ENCODE peak calls at places on chromosomes 13 and 19, in eight cellular contexts. O is left ventricle myocardium inferior; A is lower lobe of right lung; I is fibroblast of lung; F is CD4-positive, alpha-beta T cell; G is cardiac muscle cell; Y is NB4; Q is progenitor cell of endocrine pancreas. W is an unnamed sample.
A peak's percentile ranks its signal among the peaks of the same experiment; 100 is the strongest.

GRCh38 chr19:45045671-45046353 is 7.0 kb downstream of the CLASRP start:
- DNase-seq in O (no peak), A (no peak), I (no peak), F (no peak), G (peak; percentile 2), Y (no peak), Q (no peak), W (no peak)

GRCh38 chr13:112446347-112446861 is 70.2 kb downstream of the SPACA7 start:
- DNase-seq in O (no peak), A (no peak), I (no peak), F (no peak), G (no peak), Y (peak; percentile 16), Q (no peak), W (no peak)

GRCh38 chr19:5096536-5096935 is 127.6 kb downstream of the KDM4B start:
- DNase-seq in O (no peak), A (no peak), I (no peak), F (no peak), G (no peak), Y (peak; percentile 78), Q (no peak), W (no peak)

GRCh38 chr13:51629711-51630575 is 45.7 kb downstream of the WDFY2 start:
- DNase-seq in O (no peak), A (no peak), I (no peak), F (no peak), G (no peak), Y (no peak), Q (no peak), W (no peak)

GRCh38 chr13:30796132-30796832 is 60.9 kb downstream of the ALOX5AP start:
- DNase-seq in O (no peak), A (no peak), I (peak; percentile 80), F (no peak), G (no peak), Y (peak; percentile 61), Q (no peak), W (no peak)

GRCh38 chr13:109677206-109677605 is 109.2 kb downstream of the IRS2 start:
- DNase-seq in O (no peak), A (no peak), I (no peak), F (no peak), G (no peak), Y (no peak), Q (no peak), W (no peak)

GRCh38 chr13:44108345-44108858 is 228.7 kb downstream of the LACC1 start:
- DNase-seq in O (peak; percentile 32), A (no peak), I (no peak), F (no peak), G (no peak), Y (no peak), Q (no peak), W (no peak)

GRCh38 chr13:112601351-112601750 is 13.4 kb upstream of the TUBGCP3 start:
- DNase-seq in O (no peak), A (no peak), I (no peak), F (no peak), G (no peak), Y (no peak), Q (no peak), W (no peak)

GRCh38 chr19:28582807-28583206 is 630.1 kb downstream of the UQCRFS1 start:
- DNase-seq in O (no peak), A (no peak), I (no peak), F (no peak), G (no peak), Y (no peak), Q (no peak), W (no peak)

GRCh38 chr13:27600712-27601111 is 19.6 kb downstream of the LNX2 start:
- DNase-seq in O (no peak), A (no peak), I (no peak), F (no peak), G (no peak), Y (no peak), Q (no peak), W (no peak)

GRCh38 chr13:105471683-105472082 is 1063.8 kb downstream of the EFNB2 start:
- DNase-seq in O (no peak), A (no peak), I (peak; percentile 28), F (no peak), G (no peak), Y (no peak), Q (no peak), W (no peak)

GRCh38 chr13:90412980-90413379 is 934.5 kb upstream of the MIR17HG start:
- DNase-seq in O (no peak), A (no peak), I (no peak), F (no peak), G (no peak), Y (no peak), Q (no peak), W (no peak)
- TF ChIP-seq CTCF in O (no peak), A (no peak), I (no peak), F (no peak), G (no peak), Y (no peak), Q (no peak), W (no peak)

GRCh38 chr13:20664304-20664703 is 39.2 kb upstream of the IL17D start:
- DNase-seq in O (no peak), A (no peak), I (no peak), F (no peak), G (no peak), Y (no peak), Q (no peak), W (no peak)

GRCh38 chr13:20667857-20668256 is 35.6 kb upstream of the IL17D start:
- DNase-seq in O (no peak), A (no peak), I (peak; percentile 10), F (no peak), G (peak; percentile 12), Y (no peak), Q (no peak), W (no peak)

GRCh38 chr13:20669162-20669561 is 34.3 kb upstream of the IL17D start:
- DNase-seq in O (no peak), A (no peak), I (no peak), F (no peak), G (no peak), Y (no peak), Q (no peak), W (no peak)

GRCh38 chr13:20671789-20672188 is 31.7 kb upstream of the IL17D start:
- DNase-seq in O (no peak), A (no peak), I (no peak), F (no peak), G (no peak), Y (no peak), Q (no peak), W (no peak)

DNA sequence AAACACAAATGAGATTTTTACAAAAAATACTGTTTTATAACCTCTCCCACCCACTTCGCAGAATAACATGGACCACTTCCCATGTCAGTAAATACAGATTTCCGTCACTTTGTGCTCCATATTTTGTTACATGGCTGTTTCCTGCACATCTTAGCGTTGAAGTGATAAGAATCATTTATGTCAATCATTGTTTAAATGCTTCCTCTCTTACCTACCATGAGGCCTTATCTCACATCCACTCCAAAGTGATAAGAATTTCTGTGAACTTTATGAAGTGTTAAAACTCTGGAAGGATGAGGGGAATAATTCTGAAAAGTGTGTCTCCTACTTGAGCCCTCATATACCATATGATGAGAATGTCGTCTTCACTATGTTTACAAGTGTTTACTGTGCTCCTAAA is 36.6 kb upstream of the IL17D start:
- DNase-seq in O (no peak), A (no peak), I (no peak), F (no peak), G (no peak), Y (no peak), Q (no peak), W (no peak)
- TF ChIP-seq CTCF in O (no peak), A (no peak), I (no peak), F (no peak), G (no peak), Y (no peak), Q (no peak), W (no peak)

GRCh38 chr19:50837300-50837699 is 3.9 kb upstream of the KLK15 start:
- DNase-seq in O (no peak), A (no peak), I (no peak), F (no peak), G (no peak), Y (no peak), Q (no peak), W (no peak)

GRCh38 chr19:50839712-50840655 is 6.6 kb upstream of the KLK15 start:
- DNase-seq in O (no peak), A (no peak), I (no peak), F (no peak), G (no peak), Y (no peak), Q (no peak), W (no peak)

GRCh38 chr19:50835785-50836542 is 2.6 kb upstream of the KLK15 start:
- DNase-seq in O (peak; percentile 66), A (peak; percentile 79), I (peak; percentile 44), F (no peak), G (peak; percentile 86), Y (peak; percentile 29), Q (peak; percentile 93), W (no peak)

GRCh38 chr19:50836543-50837195 is 3.3 kb upstream of the KLK15 start:
- DNase-seq in O (no peak), A (no peak), I (no peak), F (no peak), G (no peak), Y (no peak), Q (no peak), W (no peak)

GRCh38 chr19:50838239-50838638 is 4.9 kb upstream of the KLK15 start:
- DNase-seq in O (no peak), A (no peak), I (no peak), F (no peak), G (no peak), Y (peak; percentile 41), Q (no peak), W (no peak)
- TF ChIP-seq CTCF in O (no peak), A (no peak), I (no peak), F (no peak), G (peak; percentile 20), Y (peak; percentile 43), Q (peak; percentile 29), W (no peak)

DNA sequence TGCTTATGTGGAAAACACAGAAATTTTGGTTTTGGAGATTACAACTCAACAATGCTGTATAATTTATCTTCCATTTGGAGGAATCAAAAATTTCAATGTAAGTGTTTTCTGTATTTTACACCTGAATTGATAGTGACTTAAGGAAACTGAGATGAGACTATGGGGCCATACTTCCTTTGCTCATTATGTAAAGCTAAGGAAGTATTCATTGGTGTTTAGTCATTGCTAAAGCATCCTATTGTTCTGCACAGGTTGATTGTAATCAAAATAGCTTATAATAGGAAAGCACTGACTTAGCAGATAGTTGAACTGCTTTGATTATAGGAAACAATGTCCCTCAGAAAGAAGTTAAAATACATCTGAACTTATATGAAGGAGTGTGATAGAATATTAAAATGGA is 244.4 kb upstream of the SLITRK5 start:
- DNase-seq in O (no peak), A (no peak), I (no peak), F (no peak), G (no peak), Y (no peak), Q (no peak), W (no peak)
- TF ChIP-seq CTCF in O (no peak), A (no peak), I (no peak), F (no peak), G (no peak), Y (no peak), Q (no peak), W (no peak)

W was measured in CD14-positive monocyte.